ENCODE peak calls at places on chromosomes 6 and 20, in nine cellular contexts. S, V, U, N, F, L, M, P and K are unnamed samples.

GRCh38 chr6:35218021-35218420 is 4.3 kb downstream of the SCUBE3 start:
- DNase-seq in S (no peak), M (no peak), N (no peak), P (peak), L (no peak), V (no peak), F (no peak), U (no peak), K (no peak)

GRCh38 chr6:152453421-152453820 is 183.7 kb downstream of the SYNE1 start:
- DNase-seq in U (no peak), F (no peak), L (no peak), N (no peak), P (no peak), V (no peak), M (no peak), S (no peak), K (no peak)

GRCh38 chr6:109428889-109429477 is 11.4 kb downstream of the PPIL6 start:
- DNase-seq in S (no peak), F (no peak), L (peak), M (no peak), V (no peak), U (no peak), N (no peak), P (peak), K (no peak)

GRCh38 chr20:5714261-5715041 is 35.8 kb upstream of the SHLD1 start:
- DNase-seq in V (peak), N (no peak), M (no peak), L (peak), P (no peak), U (peak), S (peak), F (peak), K (peak)

GRCh38 chr6:132131777-132132176 is 180.6 kb upstream of the CCN2 start:
- DNase-seq in S (no peak), L (peak), V (no peak), P (peak), N (no peak), U (no peak), F (no peak), M (no peak), K (peak)

GRCh38 chr6:43772571-43773049 is 2.6 kb downstream of the VEGFA start:
- DNase-seq in L (peak), V (no peak), U (peak), M (no peak), P (no peak), S (no peak), N (peak), F (no peak), K (no peak)

GRCh38 chr6:82957171-82957894 is 108.3 kb downstream of the UBE3D start:
- DNase-seq in S (no peak), N (no peak), M (no peak), F (no peak), U (no peak), V (no peak), P (peak), L (peak), K (no peak)

GRCh38 chr20:62818592-62819493 is 2.0 kb downstream of the COL9A3 start:
- DNase-seq in F (no peak), V (no peak), S (no peak), U (peak), L (peak), N (peak), M (no peak), P (no peak), K (no peak)

GRCh38 chr6:152356659-152357058 is 280.5 kb downstream of the SYNE1 start:
- DNase-seq in F (no peak), S (peak), M (no peak), N (no peak), V (no peak), P (peak), L (peak), U (peak), K (no peak)